ENCODE peak calls at places on chromosomes 12 and 14, in six cellular contexts. One of them, this sample, is unnamed.

GRCh38 chr12:42482086-42482819 is 107.3 kb downstream of the PRICKLE1 start:
- DNase-seq in uterus: peak; percentile 57
- DNase-seq in endothelial cell of umbilical vein: peak; percentile 96
- DNase-seq in HCT116: no peak
- DNase-seq in ovary: peak; percentile 63
- DNase-seq in Peyer's patch: no peak
- DNase-seq in this sample: peak; percentile 94

GRCh38 chr14:39614292-39614923 is 182.2 kb upstream of the FBXO33 start:
- DNase-seq in uterus: no peak
- DNase-seq in endothelial cell of umbilical vein: no peak
- DNase-seq in HCT116: no peak
- DNase-seq in ovary: no peak
- DNase-seq in Peyer's patch: no peak
- DNase-seq in this sample: no peak

GRCh38 chr14:99945732-99946651 is 119.2 kb upstream of the EVL start:
- DNase-seq in uterus: no peak
- DNase-seq in endothelial cell of umbilical vein: no peak
- DNase-seq in HCT116: no peak
- DNase-seq in ovary: no peak
- DNase-seq in Peyer's patch: no peak
- DNase-seq in this sample: no peak

GRCh38 chr12:946656-947055 is 2.8 kb downstream of the RAD52 start:
- DNase-seq in uterus: no peak
- DNase-seq in endothelial cell of umbilical vein: no peak
- DNase-seq in HCT116: no peak
- DNase-seq in ovary: no peak
- DNase-seq in Peyer's patch: no peak
- DNase-seq in this sample: no peak

GRCh38 chr12:111056618-111057521 is 136.5 kb upstream of the MYL2 start:
- DNase-seq in uterus: no peak
- DNase-seq in endothelial cell of umbilical vein: no peak
- DNase-seq in HCT116: no peak
- DNase-seq in ovary: no peak
- DNase-seq in Peyer's patch: no peak
- DNase-seq in this sample: no peak

GRCh38 chr12:79300199-79300568 is 390.6 kb downstream of the PAWR start:
- DNase-seq in uterus: no peak
- DNase-seq in endothelial cell of umbilical vein: no peak
- DNase-seq in HCT116: no peak
- DNase-seq in ovary: no peak
- DNase-seq in Peyer's patch: no peak
- DNase-seq in this sample: no peak

GRCh38 chr14:39488600-39488999 is 56.4 kb upstream of the FBXO33 start:
- DNase-seq in uterus: no peak
- DNase-seq in endothelial cell of umbilical vein: no peak
- DNase-seq in HCT116: no peak
- DNase-seq in ovary: no peak
- DNase-seq in Peyer's patch: no peak
- DNase-seq in this sample: no peak

GRCh38 chr14:102516531-102517411 is 7.2 kb upstream of the ANKRD9 start:
- DNase-seq in uterus: peak; percentile 67
- DNase-seq in endothelial cell of umbilical vein: peak; percentile 42
- DNase-seq in HCT116: no peak
- DNase-seq in ovary: peak; percentile 80
- DNase-seq in Peyer's patch: peak; percentile 84
- DNase-seq in this sample: peak; percentile 48

GRCh38 chr12:22408605-22409004 is 74.1 kb upstream of the ST8SIA1 start:
- DNase-seq in uterus: no peak
- DNase-seq in endothelial cell of umbilical vein: no peak
- DNase-seq in HCT116: no peak
- DNase-seq in ovary: no peak
- DNase-seq in Peyer's patch: no peak
- DNase-seq in this sample: peak; percentile 89

GRCh38 chr12:26633591-26634210 is 199.3 kb downstream of the ITPR2 start:
- DNase-seq in uterus: no peak
- DNase-seq in endothelial cell of umbilical vein: no peak
- DNase-seq in HCT116: no peak
- DNase-seq in ovary: no peak
- DNase-seq in Peyer's patch: no peak
- DNase-seq in this sample: no peak

GRCh38 chr14:69685217-69685616 is 73.8 kb downstream of the SUSD6 start:
- DNase-seq in uterus: no peak
- DNase-seq in endothelial cell of umbilical vein: peak; percentile 49
- DNase-seq in HCT116: no peak
- DNase-seq in ovary: no peak
- DNase-seq in Peyer's patch: no peak
- DNase-seq in this sample: no peak

GRCh38 chr14:68819260-68819691 is 26.4 kb upstream of the ZFP36L1 start:
- DNase-seq in uterus: peak; percentile 75
- DNase-seq in endothelial cell of umbilical vein: no peak
- DNase-seq in HCT116: peak; percentile 90
- DNase-seq in ovary: peak; percentile 64
- DNase-seq in Peyer's patch: peak; percentile 77
- DNase-seq in this sample: no peak

GRCh38 chr12:1509703-1510395 is 84.5 kb downstream of the FBXL14 start:
- DNase-seq in uterus: no peak
- DNase-seq in endothelial cell of umbilical vein: no peak
- DNase-seq in HCT116: no peak
- DNase-seq in ovary: no peak
- DNase-seq in Peyer's patch: no peak
- DNase-seq in this sample: no peak

GRCh38 chr14:88421286-88421685 is 35.8 kb downstream of the SPATA7 start:
- DNase-seq in uterus: no peak
- DNase-seq in endothelial cell of umbilical vein: no peak
- DNase-seq in HCT116: no peak
- DNase-seq in ovary: no peak
- DNase-seq in Peyer's patch: no peak
- DNase-seq in this sample: no peak

GRCh38 chr14:90034156-90034555 is 27.6 kb upstream of the KCNK13 start:
- DNase-seq in uterus: no peak
- DNase-seq in endothelial cell of umbilical vein: no peak
- DNase-seq in HCT116: no peak
- DNase-seq in ovary: no peak
- DNase-seq in Peyer's patch: no peak
- DNase-seq in this sample: no peak

GRCh38 chr12:106631150-106631549 is 48.3 kb downstream of the RFX4 start:
- DNase-seq in uterus: no peak
- DNase-seq in endothelial cell of umbilical vein: no peak
- DNase-seq in HCT116: no peak
- DNase-seq in ovary: no peak
- DNase-seq in Peyer's patch: no peak
- DNase-seq in this sample: no peak

DNA sequence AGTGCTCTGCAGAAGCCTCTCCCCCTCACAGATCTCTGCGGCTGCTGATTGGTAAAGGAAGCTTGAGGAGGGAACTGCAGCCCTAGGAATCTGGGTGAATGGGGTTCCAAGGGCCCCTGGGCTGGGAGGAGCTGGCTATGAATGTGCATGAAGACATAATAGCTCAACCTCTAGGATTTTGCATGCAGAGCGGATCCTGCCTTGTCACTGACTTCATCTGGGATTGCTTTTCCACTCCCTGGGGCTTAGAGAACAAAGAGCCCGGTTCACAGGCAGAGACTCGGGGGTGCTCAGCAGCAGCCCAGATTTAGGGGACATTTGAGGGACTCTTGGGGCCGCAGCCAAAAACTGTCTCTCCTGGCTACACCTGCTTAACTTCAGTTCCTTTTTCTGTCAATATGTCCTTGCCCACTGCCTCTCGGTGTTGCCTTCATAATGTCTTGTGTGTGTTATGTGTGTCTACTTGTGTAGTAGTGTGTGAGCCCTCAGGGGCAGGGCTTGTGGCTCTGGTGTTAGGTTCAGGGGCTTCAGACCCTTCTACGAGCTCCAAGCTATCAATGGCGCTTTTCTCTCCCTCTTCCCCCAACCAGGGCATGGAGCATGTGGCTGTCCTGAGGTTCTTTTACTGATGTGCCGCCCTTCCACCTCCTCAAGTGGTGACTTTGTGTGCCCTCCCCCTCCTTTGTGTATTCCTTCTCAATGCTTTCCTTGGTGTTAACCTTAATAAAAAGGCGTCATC is 1.9 kb downstream of the CCDC184 start:
- DNase-seq in uterus: no peak
- DNase-seq in endothelial cell of umbilical vein: no peak
- DNase-seq in HCT116: no peak
- DNase-seq in ovary: no peak
- DNase-seq in Peyer's patch: no peak
- DNase-seq in this sample: no peak
- H3K27me3 ChIP-seq in uterus: no peaks in the 10 kb centered on the region
- H3K27me3 ChIP-seq in endothelial cell of umbilical vein: peaks cover 42% of the 10 kb centered on the region
- H3K27me3 ChIP-seq in HCT116: peaks cover 2% of the 10 kb centered on the region
- H3K27me3 ChIP-seq in ovary: no peaks in the 10 kb centered on the region
- H3K27me3 ChIP-seq in Peyer's patch: no peaks in the 10 kb centered on the region
- H3K27me3 ChIP-seq in this sample: peaks cover 6% of the 10 kb centered on the region

GRCh38 chr14:73457935-73458218 is 469 bp downstream of the NUMB start:
- DNase-seq in uterus: no peak
- DNase-seq in endothelial cell of umbilical vein: no peak
- DNase-seq in HCT116: no peak
- DNase-seq in ovary: peak; percentile 65
- DNase-seq in Peyer's patch: no peak
- DNase-seq in this sample: peak; percentile 34
- TF ChIP-seq POLR2A in uterus: no peak
- TF ChIP-seq POLR2A in endothelial cell of umbilical vein: no peak
- TF ChIP-seq POLR2A in HCT116: no peak
- TF ChIP-seq POLR2A in ovary: no peak
- TF ChIP-seq POLR2A in Peyer's patch: no peak
- TF ChIP-seq POLR2A in this sample: no peak

DNA sequence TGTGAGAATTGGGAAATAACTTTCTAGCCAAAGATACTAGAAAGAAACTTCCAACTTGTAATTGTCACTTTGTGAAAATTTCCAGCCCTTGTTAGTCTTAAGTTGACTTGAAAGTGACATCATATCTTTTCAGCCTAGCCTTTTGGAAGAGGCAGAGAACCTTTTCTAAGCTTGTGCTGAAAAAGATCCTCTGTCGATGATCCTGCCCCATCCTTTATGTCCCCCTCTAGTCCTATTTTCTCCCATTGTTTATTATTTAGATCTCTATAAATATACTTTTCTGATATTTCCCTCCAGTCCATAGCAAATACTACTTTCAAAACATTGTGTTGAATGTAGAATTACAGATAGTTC is 2.8 kb downstream of the CHST11 start:
- DNase-seq in uterus: no peak
- DNase-seq in endothelial cell of umbilical vein: no peak
- DNase-seq in HCT116: no peak
- DNase-seq in ovary: no peak
- DNase-seq in Peyer's patch: no peak
- DNase-seq in this sample: no peak
- H3K27me3 ChIP-seq in uterus: no peaks in the 10 kb centered on the region
- H3K27me3 ChIP-seq in endothelial cell of umbilical vein: no peaks in the 10 kb centered on the region
- H3K27me3 ChIP-seq in HCT116: no peaks in the 10 kb centered on the region
- H3K27me3 ChIP-seq in ovary: no peaks in the 10 kb centered on the region
- H3K27me3 ChIP-seq in Peyer's patch: no peaks in the 10 kb centered on the region
- H3K27me3 ChIP-seq in this sample: no peaks in the 10 kb centered on the region

DNA sequence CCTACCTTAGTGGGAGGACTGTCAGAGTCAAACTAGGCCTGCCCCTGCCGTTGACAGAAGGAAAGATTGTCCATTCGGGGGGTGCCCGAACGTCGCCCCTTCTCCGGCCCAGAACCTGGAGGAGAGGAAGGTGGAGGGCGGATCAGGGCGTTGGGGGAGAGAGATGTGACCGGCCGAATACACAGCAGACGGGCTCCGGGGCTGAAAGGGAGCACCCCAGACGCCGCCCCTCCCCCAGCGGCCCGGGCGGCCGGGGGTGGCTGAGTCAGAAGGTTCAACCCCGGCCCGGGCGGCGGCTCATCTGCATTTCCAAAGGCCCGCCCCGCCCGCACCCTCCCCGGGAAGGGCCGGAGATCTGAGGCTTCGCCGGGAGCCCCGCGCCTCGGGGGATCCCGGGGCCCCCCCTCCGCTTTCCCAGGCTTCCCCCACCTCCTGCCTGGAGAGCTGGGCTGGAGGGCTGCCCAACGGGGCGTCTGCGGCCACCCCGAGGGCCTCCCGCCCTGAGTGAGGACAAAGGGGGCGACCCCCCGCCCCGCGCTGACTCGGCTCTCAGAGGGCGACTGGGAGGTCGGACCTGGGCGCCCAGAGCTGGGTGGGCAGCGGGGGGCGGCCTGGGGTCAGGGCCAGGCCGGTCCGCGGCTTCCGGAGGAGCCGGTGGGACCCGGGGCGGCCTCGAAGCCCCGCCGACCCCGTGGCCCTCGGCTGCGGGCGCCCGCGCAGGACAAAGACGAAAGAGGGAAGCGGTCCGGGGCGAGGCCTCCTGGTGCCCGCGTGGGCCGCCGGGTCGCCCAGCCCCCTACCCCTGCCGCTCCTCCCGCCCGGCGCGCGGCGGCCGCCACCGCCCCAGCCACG is 3.7 kb upstream of the SETD1B start:
- DNase-seq in uterus: peak; percentile 95
- DNase-seq in endothelial cell of umbilical vein: peak; percentile 65
- DNase-seq in HCT116: peak; percentile 70
- DNase-seq in ovary: peak; percentile 94
- DNase-seq in Peyer's patch: peak; percentile 95
- DNase-seq in this sample: peak; percentile 88
- TF ChIP-seq POLR2A in uterus: peak; percentile 86
- TF ChIP-seq POLR2A in endothelial cell of umbilical vein: peak; percentile 67
- TF ChIP-seq POLR2A in HCT116: no peak
- TF ChIP-seq POLR2A in ovary: peak; percentile 90
- TF ChIP-seq POLR2A in Peyer's patch: peak; percentile 90
- TF ChIP-seq POLR2A in this sample: no peak

GRCh38 chr12:46553266-46553665 is 180.7 kb upstream of the SLC38A2 start:
- DNase-seq in uterus: no peak
- DNase-seq in endothelial cell of umbilical vein: peak; percentile 19
- DNase-seq in HCT116: peak; percentile 96
- DNase-seq in ovary: no peak
- DNase-seq in Peyer's patch: no peak
- DNase-seq in this sample: no peak
- H3K27me3 ChIP-seq in uterus: no peaks in the 10 kb centered on the region
- H3K27me3 ChIP-seq in endothelial cell of umbilical vein: no peaks in the 10 kb centered on the region
- H3K27me3 ChIP-seq in HCT116: no peaks in the 10 kb centered on the region
- H3K27me3 ChIP-seq in ovary: no peaks in the 10 kb centered on the region
- H3K27me3 ChIP-seq in Peyer's patch: no peaks in the 10 kb centered on the region
- H3K27me3 ChIP-seq in this sample: no peaks in the 10 kb centered on the region

DNA sequence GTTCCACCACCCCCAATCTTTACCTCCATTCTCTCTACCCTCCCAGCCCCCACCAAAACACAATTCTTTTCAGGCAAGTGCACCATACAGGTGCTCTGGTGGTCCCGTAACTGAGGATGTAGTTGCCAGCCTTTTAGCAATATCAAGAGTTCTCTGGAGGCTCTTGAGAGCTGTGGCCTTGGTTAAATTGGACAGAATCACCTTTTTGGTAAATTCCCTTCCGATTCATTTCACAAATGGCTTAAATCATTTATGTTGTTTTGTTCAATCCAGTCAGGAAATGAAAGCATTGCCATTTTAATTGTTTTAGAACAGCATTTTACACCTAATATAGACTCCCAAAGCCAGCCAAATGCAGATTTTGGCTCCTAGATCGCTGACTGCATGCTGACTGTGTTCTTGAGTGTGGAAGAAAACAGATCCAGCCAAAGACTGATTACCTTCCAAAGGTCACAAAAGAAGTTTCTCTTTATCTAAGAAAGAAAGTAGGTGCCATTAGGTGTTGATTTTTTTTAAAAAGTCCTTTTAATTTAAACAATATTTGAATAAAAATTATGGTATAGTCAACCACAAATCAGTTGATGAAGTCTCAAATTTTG is 25.6 kb downstream of the CRADD start:
- DNase-seq in uterus: no peak
- DNase-seq in endothelial cell of umbilical vein: no peak
- DNase-seq in HCT116: no peak
- DNase-seq in ovary: no peak
- DNase-seq in Peyer's patch: no peak
- DNase-seq in this sample: peak; percentile 23
- TF ChIP-seq POLR2A in uterus: no peak
- TF ChIP-seq POLR2A in endothelial cell of umbilical vein: no peak
- TF ChIP-seq POLR2A in HCT116: no peak
- TF ChIP-seq POLR2A in ovary: no peak
- TF ChIP-seq POLR2A in Peyer's patch: no peak
- TF ChIP-seq POLR2A in this sample: no peak